ENCODE peak calls at places on chromosomes 6 and 20, in eight cellular contexts. C is PC-3; J is neuronal stem cell; A is Peyer's patch; V is CD8-positive, alpha-beta T cell; T is endothelial cell of umbilical vein; U is A673; P is RWPE2. W is an unnamed sample.

GRCh38 chr6:106257195-106257594 is 68.4 kb downstream of the ATG5 start:
- DNase-seq in V (no peak), J (no peak), U (no peak), A (no peak), C (peak; percentile 62), T (no peak), P (no peak), W (no peak)

GRCh38 chr6:150238294-150238693 is 95.5 kb downstream of the PPP1R14C start:
- DNase-seq in C (peak; percentile 24), V (no peak), P (no peak), U (no peak), A (peak; percentile 60), T (peak; percentile 18), J (no peak), W (no peak)

GRCh38 chr20:24616258-24617079 is 147.0 kb downstream of the SYNDIG1 start:
- DNase-seq in U (no peak), C (no peak), J (no peak), V (no peak), T (no peak), P (no peak), A (no peak), W (no peak)

GRCh38 chr6:22636450-22636849 is 67.1 kb downstream of the HDGFL1 start:
- DNase-seq in V (no peak), A (no peak), U (no peak), T (no peak), C (no peak), J (no peak), P (no peak), W (no peak)

GRCh38 chr6:3287976-3288707 is 29.4 kb downstream of the PSMG4 start:
- DNase-seq in A (peak; percentile 29), C (no peak), U (no peak), T (no peak), P (peak; percentile 19), V (no peak), J (no peak), W (peak; percentile 23)

GRCh38 chr20:49620364-49621240 is 52.7 kb upstream of the PTGIS start:
- DNase-seq in T (no peak), J (no peak), P (no peak), A (no peak), V (no peak), U (no peak), C (no peak), W (no peak)

GRCh38 chr6:6966569-6966968 is 141.2 kb upstream of the RREB1 start:
- DNase-seq in A (no peak), T (no peak), J (no peak), U (no peak), V (no peak), P (no peak), C (no peak), W (no peak)

GRCh38 chr6:134148566-134148965 is 96.1 kb upstream of the SLC2A12 start:
- DNase-seq in A (no peak), V (no peak), C (no peak), U (no peak), T (no peak), P (no peak), J (no peak), W (no peak)

GRCh38 chr6:24720131-24720603 is 1.2 kb upstream of the C6orf62 start:
- DNase-seq in A (peak; percentile 82), J (peak; percentile 32), P (no peak), C (peak; percentile 32), V (peak; percentile 79), T (peak; percentile 60), U (peak; percentile 65), W (peak; percentile 69)

GRCh38 chr6:21201673-21202430 is 391.7 kb upstream of the SOX4 start:
- DNase-seq in P (no peak), U (no peak), T (no peak), A (no peak), C (peak; percentile 82), V (no peak), J (no peak), W (no peak)

GRCh38 chr6:158399040-158399700 is 86.9 kb downstream of the TULP4 start:
- DNase-seq in P (no peak), V (no peak), C (no peak), A (no peak), U (no peak), T (peak; percentile 92), J (no peak), W (no peak)

GRCh38 chr6:116190550-116190949 is 63.3 kb downstream of the TSPYL4 start:
- DNase-seq in T (no peak), C (no peak), A (no peak), P (no peak), J (no peak), U (peak; percentile 7), V (no peak), W (no peak)

GRCh38 chr6:109239918-109240321 is 142.3 kb downstream of the CD164 start:
- DNase-seq in U (no peak), J (no peak), T (no peak), C (no peak), P (no peak), V (no peak), A (no peak), W (no peak)

GRCh38 chr6:109242029-109242428 is 140.2 kb downstream of the CD164 start:
- DNase-seq in V (no peak), U (no peak), C (no peak), T (no peak), J (no peak), A (no peak), P (no peak), W (no peak)

GRCh38 chr6:109240370-109241084 is 141.7 kb downstream of the CD164 start:
- DNase-seq in V (no peak), J (no peak), P (no peak), A (no peak), T (no peak), C (no peak), U (no peak), W (no peak)

GRCh38 chr6:109242923-109243322 is 139.3 kb downstream of the CD164 start:
- DNase-seq in V (no peak), A (no peak), J (no peak), U (no peak), C (peak; percentile 61), T (no peak), P (no peak), W (no peak)

DNA sequence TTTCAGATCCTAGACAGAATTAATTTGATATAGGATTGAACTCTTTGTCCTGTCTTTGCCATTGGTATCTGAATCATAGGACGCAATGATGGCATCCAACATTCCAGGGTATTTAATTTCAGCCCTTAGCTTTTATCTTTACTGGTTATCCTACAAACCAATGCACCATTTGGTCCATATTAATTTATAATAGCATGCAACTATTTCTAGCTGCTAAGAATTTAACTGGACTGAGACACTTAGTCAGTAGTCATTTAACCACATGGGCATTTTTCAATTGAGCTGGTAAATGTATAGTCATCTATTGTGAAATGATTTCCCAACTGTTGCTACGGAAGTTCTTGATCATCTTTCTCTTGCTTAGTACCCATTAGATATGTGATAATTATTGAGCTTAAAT is 141.1 kb downstream of the CD164 start:
- DNase-seq in U (no peak), C (peak; percentile 71), J (no peak), T (no peak), P (no peak), V (no peak), A (no peak), W (no peak)
- H3K27ac ChIP-seq in U (no peak overlapping the region), C (peak overlapping the region; percentile 67), J (no peak overlapping the region), T (no peak overlapping the region), P (no peak overlapping the region), V (no peak overlapping the region), A (no peak overlapping the region), W (no peak overlapping the region)

DNA sequence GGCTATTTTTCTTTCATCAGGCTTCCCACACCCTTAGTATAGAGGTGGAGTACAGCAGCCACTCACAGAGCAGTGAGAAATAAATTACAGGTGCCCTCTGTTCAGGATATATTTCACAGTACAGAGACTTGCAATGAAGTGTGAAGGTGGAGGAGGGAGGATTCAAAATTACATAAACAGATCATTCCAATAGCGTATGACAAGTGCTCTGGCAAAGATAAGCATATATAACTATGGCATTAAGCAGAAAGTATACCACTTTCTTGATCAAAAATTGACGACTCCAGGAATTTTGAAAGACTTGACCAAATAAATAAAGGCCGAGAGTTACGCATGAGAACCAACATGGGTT is 108.7 kb downstream of the GPX5 start:
- DNase-seq in T (no peak), V (no peak), A (no peak), J (no peak), C (no peak), P (no peak), U (no peak), W (no peak)
- H3K4me3 ChIP-seq in T (no peak overlapping the region), V (no peak overlapping the region), A (no peak overlapping the region), J (peak overlapping the region; percentile 47), C (peak overlapping the region; percentile 78), P (peak overlapping the region; percentile 29), U (peak overlapping the region; percentile 51), W (peak overlapping the region; percentile 94)

GRCh38 chr6:83859410-83860346 is at the start of gene CYB5R4:
- DNase-seq in P (peak; percentile 90), T (peak; percentile 94), C (peak; percentile 92), U (peak; percentile 95), V (peak; percentile 93), J (peak; percentile 94), A (peak; percentile 97), W (peak; percentile 99)

GRCh38 chr6:83862776-83863471 is 3.4 kb downstream of the CYB5R4 start:
- DNase-seq in U (no peak), A (no peak), C (no peak), V (no peak), T (no peak), J (no peak), P (no peak), W (no peak)

GRCh38 chr6:83854766-83855165 is 1.6 kb downstream of the RIPPLY2 start:
- DNase-seq in U (no peak), J (no peak), C (peak; percentile 14), A (no peak), T (no peak), P (no peak), V (no peak), W (no peak)

GRCh38 chr6:83861077-83861476 is 1.6 kb downstream of the CYB5R4 start:
- DNase-seq in J (no peak), V (no peak), P (no peak), T (no peak), A (no peak), U (no peak), C (no peak), W (no peak)

DNA sequence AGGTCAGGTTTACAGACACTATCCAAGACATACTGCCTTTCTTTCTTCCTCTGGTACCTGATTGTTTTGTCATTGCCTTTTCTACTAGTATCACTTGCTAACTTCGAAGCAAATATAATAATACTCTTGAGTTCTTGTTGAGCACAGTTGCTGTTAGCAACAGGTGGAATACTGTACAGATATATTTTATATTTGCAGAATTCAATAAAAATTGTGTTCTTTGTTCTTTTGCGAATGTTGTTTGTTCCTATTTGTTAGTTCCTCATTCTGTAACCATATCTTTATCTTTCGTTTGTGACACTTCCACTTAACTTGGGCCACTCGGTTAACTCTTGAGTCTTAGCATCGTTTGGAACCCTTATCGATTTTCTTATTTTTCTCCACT is 850 bp downstream of the CYB5R4 start:
- DNase-seq in V (no peak), A (no peak), C (no peak), U (no peak), T (no peak), P (no peak), J (no peak), W (no peak)
- H3K27ac ChIP-seq in V (peak overlapping the region; percentile 83), A (peak overlapping the region; percentile 86), C (no peak overlapping the region), U (no peak overlapping the region), T (no peak overlapping the region), P (no peak overlapping the region), J (no peak overlapping the region), W (no peak overlapping the region)

DNA sequence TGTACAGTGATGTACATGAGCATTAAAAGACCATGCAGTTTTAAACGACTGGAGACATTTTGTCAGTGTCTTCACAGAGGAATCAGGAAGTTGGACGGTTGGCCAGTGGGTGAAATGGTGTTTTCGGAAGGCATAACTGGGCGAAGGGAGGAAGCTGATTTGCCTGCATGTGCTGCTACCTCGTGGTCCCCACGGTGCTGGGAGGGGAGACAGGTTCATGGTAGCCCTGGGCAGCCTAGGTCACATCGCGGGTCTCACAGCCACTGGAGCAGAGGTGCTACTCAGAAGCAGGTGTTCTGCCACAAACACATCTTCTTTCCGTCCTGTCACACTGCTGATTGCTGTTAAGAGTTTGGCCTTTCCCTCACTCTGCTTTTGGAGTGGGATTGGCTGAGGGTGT is 35.2 kb downstream of the HIVEP1 start:
- DNase-seq in J (no peak), T (no peak), V (no peak), C (no peak), A (no peak), U (no peak), P (no peak), W (no peak)
- H3K4me3 ChIP-seq in J (no peak overlapping the region), T (no peak overlapping the region), V (no peak overlapping the region), C (no peak overlapping the region), A (no peak overlapping the region), U (no peak overlapping the region), P (no peak overlapping the region), W (no peak overlapping the region)